ENCODE peak calls at places on chromosomes 1 and 21, in ten cellular contexts. O, D, S, F, I, W, B, J, A and Y are unnamed samples. For H3K4me1, the result is how much of the 10 kb centered on the place peaks cover.

GRCh38 chr1:182235952-182236650 is 155.5 kb downstream of the GLUL start:
- DNase-seq in D (peak), J (no peak), B (no peak), O (no peak), A (no peak), F (no peak), S (peak), W (no peak), I (no peak), Y (no peak)

GRCh38 chr1:193905288-193906085 is 719.1 kb upstream of the B3GALT2 start:
- DNase-seq in O (no peak), F (no peak), B (no peak), S (no peak), A (no peak), I (no peak), D (no peak), J (no peak), W (peak), Y (no peak)

GRCh38 chr1:36322786-36323635 is 434 bp downstream of the EVA1B start:
- DNase-seq in B (no peak), F (no peak), I (peak), W (no peak), S (no peak), D (peak), A (peak), J (peak), O (peak), Y (no peak)

GRCh38 chr21:31564439-31564838 is 95.1 kb upstream of the SOD1 start:
- DNase-seq in F (no peak), B (no peak), O (no peak), J (no peak), W (no peak), A (no peak), D (no peak), I (no peak), S (no peak), Y (no peak)

GRCh38 chr1:5447479-5448070 is 544.6 kb downstream of the NPHP4 start:
- DNase-seq in I (no peak), B (no peak), W (no peak), F (no peak), O (no peak), A (no peak), S (no peak), D (no peak), J (no peak), Y (peak)

GRCh38 chr1:59317780-59318179 is 20.9 kb downstream of the FGGY start:
- DNase-seq in S (no peak), D (no peak), A (no peak), O (no peak), F (no peak), J (no peak), I (no peak), W (no peak), B (no peak), Y (no peak)

GRCh38 chr1:109661391-109661790 is 5.5 kb downstream of the GSTM4 start:
- DNase-seq in B (no peak), A (no peak), W (no peak), D (no peak), F (no peak), O (no peak), S (no peak), J (no peak), I (no peak), Y (no peak)

GRCh38 chr1:235902638-235903542 is 36.2 kb upstream of the LYST start:
- DNase-seq in A (no peak), O (no peak), S (no peak), D (no peak), W (peak), B (no peak), J (peak), I (peak), F (no peak), Y (peak)

GRCh38 chr1:232669981-232670763 is 40.2 kb upstream of the SIPA1L2 start:
- DNase-seq in F (no peak), D (no peak), A (no peak), W (no peak), B (no peak), S (no peak), O (no peak), I (no peak), J (no peak), Y (no peak)

GRCh38 chr1:209823143-209824041 is 4.4 kb upstream of the UTP25 start:
- DNase-seq in S (peak), I (no peak), F (peak), A (no peak), D (peak), O (peak), W (peak), B (peak), J (no peak), Y (no peak)

GRCh38 chr21:34692458-34693020 is 23.7 kb downstream of the CLIC6 start:
- DNase-seq in J (no peak), O (no peak), B (no peak), A (no peak), I (no peak), D (no peak), W (no peak), F (no peak), S (no peak), Y (no peak)

GRCh38 chr1:42844592-42845140 is 1.7 kb upstream of the ZNF691 start:
- DNase-seq in B (no peak), J (no peak), A (no peak), I (no peak), F (no peak), D (peak), O (no peak), W (no peak), S (no peak), Y (no peak)

GRCh38 chr1:108961752-108962486 is 1.4 kb downstream of the CLCC1 start:
- DNase-seq in I (no peak), A (no peak), F (no peak), S (no peak), J (no peak), W (no peak), O (no peak), D (peak), B (no peak), Y (no peak)

GRCh38 chr1:174643206-174643605 is 195.4 kb downstream of the GPR52 start:
- DNase-seq in O (no peak), J (no peak), I (no peak), F (no peak), S (no peak), D (no peak), W (no peak), B (no peak), A (no peak), Y (no peak)

GRCh38 chr1:111199881-111200801 is at the start of gene DENND2D:
- DNase-seq in B (peak), D (no peak), I (peak), F (no peak), O (peak), A (peak), J (peak), W (no peak), S (no peak), Y (peak)

GRCh38 chr1:29835486-29836273 is 599.4 kb downstream of the PTPRU start:
- DNase-seq in A (no peak), D (peak), O (no peak), I (no peak), B (no peak), F (no peak), W (no peak), J (no peak), S (no peak), Y (no peak)

GRCh38 chr1:13228343-13228781 is 2.4 kb upstream of the PRAMEF18 start:
- DNase-seq in O (peak), S (no peak), W (peak), A (no peak), D (peak), B (peak), I (peak), J (no peak), F (no peak), Y (no peak)

GRCh38 chr1:46191033-46191701 is 7.1 kb downstream of the POMGNT1 start:
- DNase-seq in B (no peak), I (no peak), O (no peak), J (no peak), F (no peak), S (no peak), D (no peak), A (no peak), W (no peak), Y (no peak)

GRCh38 chr1:26991310-26992116 is 2.0 kb upstream of the TRNP1 start:
- DNase-seq in A (no peak), B (no peak), J (no peak), W (peak), D (peak), O (no peak), S (no peak), I (no peak), F (no peak), Y (no peak)

GRCh38 chr1:36781098-36781497 is 253.2 kb downstream of the GRIK3 start:
- DNase-seq in S (no peak), B (no peak), F (no peak), A (no peak), O (no peak), I (no peak), J (no peak), D (no peak), W (no peak), Y (no peak)

GRCh38 chr1:168739908-168740307 is 10.9 kb upstream of the DPT start:
- DNase-seq in W (no peak), D (no peak), B (no peak), A (no peak), S (no peak), J (no peak), O (no peak), F (no peak), I (no peak), Y (no peak)

GRCh38 chr1:168742386-168742785 is 13.4 kb upstream of the DPT start:
- DNase-seq in W (no peak), B (no peak), O (no peak), F (no peak), A (no peak), S (no peak), J (no peak), I (no peak), D (no peak), Y (no peak)

GRCh38 chr1:168737446-168737845 is 8.4 kb upstream of the DPT start:
- DNase-seq in A (no peak), I (no peak), S (peak), J (no peak), O (no peak), D (no peak), B (no peak), F (no peak), W (no peak), Y (no peak)

GRCh38 chr1:168743001-168743400 is 14.0 kb upstream of the DPT start:
- DNase-seq in A (no peak), I (no peak), J (no peak), D (no peak), B (no peak), O (no peak), F (no peak), S (no peak), W (no peak), Y (no peak)
- H3K4me1 ChIP-seq in A (under half), I (under half), J (under half), D (under half), B (under half), O (under half), F (under half), S (under half), W (under half), Y (under half)

GRCh38 chr1:30842698-30843354 is 65.7 kb downstream of the SDC3 start:
- DNase-seq in W (no peak), S (peak), D (peak), O (no peak), F (no peak), A (no peak), I (no peak), B (no peak), J (no peak), Y (no peak)

GRCh38 chr1:30845237-30845636 is 63.3 kb downstream of the SDC3 start:
- DNase-seq in D (no peak), J (no peak), W (no peak), S (no peak), I (no peak), B (no peak), F (no peak), O (no peak), A (no peak), Y (no peak)

GRCh38 chr1:30845891-30846290 is 62.7 kb downstream of the SDC3 start:
- DNase-seq in B (no peak), I (no peak), J (no peak), O (no peak), F (no peak), W (no peak), D (no peak), S (no peak), A (no peak), Y (no peak)

GRCh38 chr1:30846587-30846986 is 62.0 kb downstream of the SDC3 start:
- DNase-seq in F (no peak), S (no peak), J (no peak), O (no peak), B (no peak), A (no peak), D (no peak), W (no peak), I (no peak), Y (no peak)

DNA sequence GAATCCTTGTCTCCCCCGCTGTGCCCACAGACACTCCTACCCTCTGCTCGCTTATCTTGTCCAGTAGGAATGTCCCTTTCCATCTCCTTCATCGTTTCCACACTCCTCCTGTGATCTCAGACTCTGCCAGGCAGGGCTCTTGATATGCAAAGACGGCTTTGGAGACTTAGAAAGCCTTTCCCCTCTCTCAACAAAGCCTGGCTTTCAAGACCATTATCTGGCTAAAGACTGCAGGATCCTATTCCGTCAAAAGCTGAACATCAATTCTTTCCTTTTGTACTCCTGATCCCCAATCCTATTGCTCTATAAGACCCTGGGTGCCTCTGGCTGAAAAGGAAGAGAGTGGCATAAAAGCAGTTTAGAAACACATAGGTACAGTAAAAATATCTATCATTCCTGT is 63.9 kb downstream of the SDC3 start:
- DNase-seq in I (no peak), D (no peak), W (no peak), S (no peak), F (peak), B (no peak), J (no peak), A (no peak), O (no peak), Y (no peak)
- H3K4me1 ChIP-seq in I (under half), D (under half), W (under half), S (under half), F (half or more), B (under half), J (under half), A (under half), O (under half), Y (under half)

GRCh38 chr21:26470361-26471115 is 102.5 kb downstream of the CYYR1 start:
- DNase-seq in F (no peak), J (no peak), D (no peak), I (no peak), O (no peak), B (no peak), S (no peak), W (no peak), A (no peak), Y (no peak)
- H3K4me1 ChIP-seq in F (under half), J (under half), D (under half), I (under half), O (under half), B (under half), S (under half), W (under half), A (under half), Y (under half)

GRCh38 chr1:154978360-154978759 is 3.9 kb downstream of the CKS1B start:
- DNase-seq in W (no peak), F (no peak), J (no peak), B (no peak), A (no peak), S (no peak), O (no peak), D (no peak), I (no peak), Y (no peak)
- H3K4me1 ChIP-seq in W (under half), F (under half), J (under half), B (under half), A (under half), S (under half), O (under half), D (under half), I (under half), Y (under half)

DNA sequence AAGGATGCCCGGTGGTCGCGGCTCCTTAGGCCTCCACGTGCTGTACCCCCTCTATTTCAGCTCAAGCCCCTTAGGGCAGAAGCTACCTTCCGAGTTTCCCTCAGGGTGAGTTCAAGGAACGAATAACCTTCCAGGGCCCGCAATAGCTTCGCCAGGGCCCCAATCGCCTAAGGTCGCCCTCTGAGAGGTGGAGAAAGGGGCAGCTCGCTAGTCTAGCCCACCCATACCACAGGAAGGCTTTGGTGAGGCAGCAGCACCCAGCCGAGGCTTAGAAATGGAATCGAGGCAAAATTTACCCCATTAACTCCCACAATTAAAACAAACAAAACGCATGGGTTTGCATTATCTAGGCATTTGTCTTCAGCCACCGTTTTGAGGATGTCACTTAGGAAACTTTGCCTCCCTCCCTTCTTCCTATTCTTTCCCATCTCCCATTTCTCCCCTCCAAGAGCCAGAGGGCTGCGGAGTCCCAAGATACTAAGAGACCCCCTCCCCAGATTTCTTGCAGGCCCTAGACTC is 954 bp downstream of the WNT2B start:
- DNase-seq in I (no peak), J (no peak), F (no peak), O (no peak), W (no peak), S (no peak), B (no peak), D (no peak), A (no peak), Y (no peak)
- H3K4me1 ChIP-seq in I (under half), J (under half), F (under half), O (under half), W (under half), S (under half), B (under half), D (under half), A (under half), Y (under half)

GRCh38 chr1:94878329-94878728 is 48.6 kb downstream of the CNN3 start:
- DNase-seq in I (no peak), J (no peak), A (no peak), O (peak), W (no peak), D (no peak), B (no peak), S (no peak), F (no peak), Y (no peak)
- H3K4me1 ChIP-seq in I (under half), J (under half), A (under half), O (under half), W (under half), D (under half), B (under half), S (under half), F (under half), Y (under half)

GRCh38 chr21:45412491-45412890 is 7.5 kb downstream of the COL18A1 start:
- DNase-seq in J (no peak), W (no peak), D (no peak), F (no peak), A (no peak), O (no peak), B (no peak), S (no peak), I (no peak), Y (no peak)

GRCh38 chr21:45411810-45412206 is 6.8 kb downstream of the COL18A1 start:
- DNase-seq in W (no peak), B (no peak), O (no peak), F (no peak), A (no peak), J (peak), I (no peak), D (no peak), S (no peak), Y (no peak)

GRCh38 chr21:45409466-45410150 is 4.6 kb downstream of the COL18A1 start:
- DNase-seq in I (no peak), A (peak), O (no peak), B (peak), D (peak), S (no peak), F (no peak), J (peak), W (no peak), Y (no peak)

GRCh38 chr21:45410151-45410864 is 5.3 kb downstream of the COL18A1 start:
- DNase-seq in O (no peak), I (no peak), D (peak), B (no peak), S (peak), W (no peak), J (peak), F (no peak), A (no peak), Y (no peak)

GRCh38 chr21:45410865-45411809 is 6.2 kb downstream of the COL18A1 start:
- DNase-seq in F (no peak), A (no peak), W (no peak), B (no peak), O (no peak), I (no peak), S (peak), D (peak), J (peak), Y (no peak)
- H3K4me1 ChIP-seq in F (half or more), A (half or more), W (under half), B (half or more), O (under half), I (under half), S (half or more), D (half or more), J (under half), Y (under half)

GRCh38 chr1:172427191-172427590 is 6.7 kb downstream of the C1orf105 start:
- DNase-seq in A (no peak), S (no peak), O (peak), F (no peak), W (no peak), J (no peak), I (no peak), B (no peak), D (no peak), Y (no peak)
- H3K4me1 ChIP-seq in A (under half), S (under half), O (under half), F (under half), W (under half), J (under half), I (under half), B (under half), D (under half), Y (under half)